ENCODE peak calls at places on chromosomes 12 and 14, in six cellular contexts. S, A, X, R, L and U are unnamed samples.

GRCh38 chr12:111975161-111975931 is 37.6 kb downstream of the TMEM116 start:
- DNase-seq in S (no peak), A (no peak), X (no peak), R (no peak), L (no peak), U (no peak)

GRCh38 chr14:21748869-21749303 is 75.3 kb upstream of the OR4E1 start:
- DNase-seq in S (peak), A (peak), X (peak), R (peak), L (peak), U (peak)

GRCh38 chr12:54526800-54527630 is 22.4 kb upstream of the PDE1B start:
- DNase-seq in S (peak), A (peak), X (peak), R (peak), L (peak), U (peak)

GRCh38 chr12:132528564-132529106 is 38.7 kb downstream of the FBRSL1 start:
- DNase-seq in S (no peak), A (no peak), X (no peak), R (no peak), L (no peak), U (no peak)

GRCh38 chr12:131511391-131511802 is 199.5 kb upstream of the SFSWAP start:
- DNase-seq in S (peak), A (peak), X (no peak), R (no peak), L (peak), U (peak)

GRCh38 chr12:123063535-123063934 is 83.1 kb downstream of the ARL6IP4 start:
- DNase-seq in S (no peak), A (no peak), X (peak), R (no peak), L (no peak), U (peak)

GRCh38 chr12:1410794-1411193 is 183.6 kb downstream of the FBXL14 start:
- DNase-seq in S (no peak), A (no peak), X (no peak), R (no peak), L (no peak), U (no peak)

GRCh38 chr12:55874465-55874864 is 31.7 kb upstream of the MMP19 start:
- DNase-seq in S (no peak), A (no peak), X (no peak), R (no peak), L (no peak), U (no peak)

GRCh38 chr14:95255013-95255412 is 64.7 kb downstream of the CLMN start:
- DNase-seq in S (no peak), A (no peak), X (no peak), R (no peak), L (no peak), U (no peak)

GRCh38 chr14:64728856-64729255 is 24.6 kb downstream of the PLEKHG3 start:
- DNase-seq in S (no peak), A (no peak), X (no peak), R (no peak), L (no peak), U (no peak)

GRCh38 chr12:8577879-8578278 is 34.8 kb downstream of the AICDA start:
- DNase-seq in S (no peak), A (no peak), X (no peak), R (no peak), L (no peak), U (no peak)

GRCh38 chr12:32051511-32052299 is 54.9 kb upstream of the BICD1 start:
- DNase-seq in S (no peak), A (no peak), X (no peak), R (no peak), L (no peak), U (no peak)

GRCh38 chr12:55842681-55843429 is at the start of gene MMP19:
- DNase-seq in S (no peak), A (no peak), X (no peak), R (no peak), L (no peak), U (no peak)

GRCh38 chr14:51430600-51430999 is 190.6 kb downstream of the TMX1 start:
- DNase-seq in S (no peak), A (no peak), X (no peak), R (no peak), L (no peak), U (no peak)

GRCh38 chr14:105155071-105155651 is 13.4 kb downstream of the JAG2 start:
- DNase-seq in S (no peak), A (no peak), X (no peak), R (no peak), L (no peak), U (no peak)